ENCODE peak calls at places on chromosomes 3 and 15, in five cellular contexts. O is EH; L is naive thymus-derived CD8-positive, alpha-beta T cell; V is body of pancreas; D is activated CD8-positive, alpha-beta memory T cell treated with anti-CD3 and anti-CD28 coated beads for 4 hours. G is an unnamed sample.

GRCh38 chr15:39181901-39182300 is 399.0 kb upstream of the THBS1 start:
- DNase-seq in L (no peak), V (no peak), O (peak), D (no peak), G (no peak)

GRCh38 chr3:44444437-44444836 is 33.0 kb downstream of the ZNF445 start:
- DNase-seq in V (no peak), O (no peak), D (no peak), L (no peak), G (no peak)

GRCh38 chr3:132553811-132554210 is 43.3 kb upstream of the ACKR4 start:
- DNase-seq in O (no peak), L (no peak), V (peak), D (no peak), G (no peak)

GRCh38 chr15:94080416-94080815 is 150.9 kb upstream of the MCTP2 start:
- DNase-seq in L (no peak), V (no peak), O (peak), D (no peak), G (no peak)

GRCh38 chr3:16468114-16469098 is 45.1 kb downstream of the RFTN1 start:
- DNase-seq in O (peak), V (no peak), D (no peak), L (peak), G (no peak)

GRCh38 chr15:90887037-90887481 is 2.8 kb downstream of the FES start:
- DNase-seq in O (no peak), V (no peak), L (no peak), D (no peak), G (no peak)

GRCh38 chr3:37861540-37862051 is at the start of gene CTDSPL:
- DNase-seq in L (no peak), O (peak), D (no peak), V (peak), G (peak)

GRCh38 chr3:146594843-146595482 is 10.2 kb downstream of the PLSCR5 start:
- DNase-seq in L (no peak), V (no peak), D (no peak), O (peak), G (no peak)

GRCh38 chr3:71723452-71724170 is 1.6 kb downstream of the EIF4E3 start:
- DNase-seq in O (no peak), L (peak), V (no peak), D (peak), G (no peak)

GRCh38 chr3:46112296-46112695 is 85.0 kb upstream of the XCR1 start:
- DNase-seq in D (no peak), V (no peak), O (peak), L (no peak), G (no peak)

GRCh38 chr3:125011941-125012340 is 43.9 kb downstream of the HEG1 start:
- DNase-seq in D (no peak), V (no peak), L (no peak), O (no peak), G (no peak)

GRCh38 chr15:85504739-85505676 is 124.6 kb downstream of the AKAP13 start:
- DNase-seq in O (peak), D (peak), L (peak), V (peak), G (peak)

GRCh38 chr15:48040166-48040817 is 80.5 kb upstream of the SLC24A5 start:
- DNase-seq in O (peak), V (no peak), L (no peak), D (no peak), G (peak)

GRCh38 chr3:153746211-153746610 is 375.0 kb upstream of the ARHGEF26 start:
- DNase-seq in O (no peak), V (no peak), D (no peak), L (no peak), G (no peak)

GRCh38 chr3:129524081-129524480 is 4.4 kb upstream of the RHO start:
- DNase-seq in V (no peak), L (no peak), D (no peak), O (no peak), G (no peak)

GRCh38 chr15:68022061-68022460 is 32.1 kb upstream of the PIAS1 start:
- DNase-seq in D (no peak), V (peak), L (no peak), O (no peak), G (peak)

GRCh38 chr3:143110371-143110770 is 9.2 kb upstream of the CHST2 start:
- DNase-seq in D (no peak), V (no peak), O (no peak), L (no peak), G (no peak)

GRCh38 chr3:108089544-108089943 is 1.3 kb downstream of the CD47 start:
- DNase-seq in L (no peak), V (no peak), O (peak), D (no peak), G (no peak)

GRCh38 chr15:56968256-56968655 is 49.8 kb downstream of the TCF12 start:
- DNase-seq in D (no peak), L (no peak), V (no peak), O (no peak), G (no peak)

GRCh38 chr15:70447511-70447910 is 315.8 kb downstream of the UACA start:
- DNase-seq in D (no peak), V (no peak), L (no peak), O (no peak), G (no peak)

GRCh38 chr3:113051827-113052226 is 61.0 kb downstream of the GTPBP8 start:
- DNase-seq in D (no peak), L (no peak), O (no peak), V (peak), G (no peak)

GRCh38 chr3:114221165-114221880 is 16.1 kb downstream of the ZNF80 start:
- DNase-seq in D (peak), V (no peak), L (no peak), O (no peak), G (peak)

GRCh38 chr3:48427630-48427962 is 2.3 kb downstream of the PLXNB1 start:
- DNase-seq in D (no peak), L (no peak), O (no peak), V (no peak), G (peak)

GRCh38 chr3:192851821-192852352 is 65.8 kb downstream of the MB21D2 start:
- DNase-seq in O (peak), D (no peak), V (peak), L (no peak), G (peak)

GRCh38 chr3:100040846-100041245 is 73.5 kb downstream of the FILIP1L start:
- DNase-seq in O (peak), D (no peak), L (no peak), V (no peak), G (no peak)

GRCh38 chr3:73056365-73057150 is 4.9 kb upstream of the EBLN2 start:
- DNase-seq in L (no peak), D (no peak), V (no peak), O (peak), G (no peak)

GRCh38 chr3:13484861-13485590 is 4.9 kb downstream of the HDAC11 start:
- DNase-seq in O (peak), V (peak), D (no peak), L (no peak), G (peak)

GRCh38 chr3:151067158-151067557 is 18.3 kb upstream of the MED12L start:
- DNase-seq in L (no peak), V (no peak), D (no peak), O (no peak), G (no peak)

GRCh38 chr3:182142928-182143327 is 431.2 kb downstream of the SOX2 start:
- DNase-seq in D (no peak), L (no peak), V (no peak), O (no peak), G (no peak)

GRCh38 chr15:73956276-73957086 is 30.2 kb downstream of the LOXL1 start:
- DNase-seq in D (no peak), O (peak), V (no peak), L (no peak), G (no peak)

GRCh38 chr15:84657748-84658079 is 285 bp downstream of the NMB start:
- DNase-seq in O (no peak), D (no peak), L (no peak), V (no peak), G (peak)

GRCh38 chr3:192408721-192409151 is 318.6 kb downstream of the FGF12 start:
- DNase-seq in V (no peak), L (no peak), D (no peak), O (no peak), G (no peak)

GRCh38 chr15:61748529-61748928 is 311.7 kb downstream of the VPS13C start:
- DNase-seq in L (no peak), O (peak), V (no peak), D (no peak), G (no peak)

GRCh38 chr3:130894130-130894872 is 417 bp downstream of the ATP2C1 start:
- DNase-seq in V (peak), O (peak), D (peak), L (peak), G (peak)

G was measured in transverse colon.